ENCODE peak calls at places on chromosomes 16 and 17, in five cellular contexts. One of them, this sample, is unnamed.

GRCh38 chr17:8122923-8123694 is 797 bp downstream of the HES7 start:
- DNase-seq in kidney epithelial cell: no peak
- DNase-seq in BJ: no peak
- DNase-seq in mucosa of descending colon: no peak
- DNase-seq in adrenal gland: no peak
- DNase-seq in this sample: no peak

GRCh38 chr16:53946745-53947386 is 242.9 kb downstream of the FTO start:
- DNase-seq in BJ: no peak
- DNase-seq in mucosa of descending colon: peak; percentile 36
- DNase-seq in kidney epithelial cell: no peak
- DNase-seq in adrenal gland: no peak
- DNase-seq in this sample: no peak

GRCh38 chr17:14741516-14741915 is 440.6 kb downstream of the HS3ST3B1 start:
- DNase-seq in BJ: no peak
- DNase-seq in adrenal gland: no peak
- DNase-seq in kidney epithelial cell: no peak
- DNase-seq in mucosa of descending colon: no peak
- DNase-seq in this sample: no peak

GRCh38 chr17:15946611-15947120 is 1.7 kb downstream of the ADORA2B start:
- DNase-seq in kidney epithelial cell: no peak
- DNase-seq in mucosa of descending colon: peak; percentile 67
- DNase-seq in BJ: no peak
- DNase-seq in adrenal gland: no peak
- DNase-seq in this sample: no peak

GRCh38 chr16:11994187-11995119 is 17.9 kb downstream of the SNX29 start:
- DNase-seq in mucosa of descending colon: no peak
- DNase-seq in BJ: no peak
- DNase-seq in kidney epithelial cell: no peak
- DNase-seq in adrenal gland: peak; percentile 39
- DNase-seq in this sample: no peak

GRCh38 chr17:77308768-77309726 is 168.3 kb downstream of the SEC14L1 start:
- DNase-seq in kidney epithelial cell: no peak
- DNase-seq in mucosa of descending colon: no peak
- DNase-seq in adrenal gland: peak; percentile 67
- DNase-seq in BJ: peak; percentile 46
- DNase-seq in this sample: no peak

GRCh38 chr17:37176683-37177082 is 199.1 kb upstream of the C17orf78 start:
- DNase-seq in mucosa of descending colon: no peak
- DNase-seq in BJ: no peak
- DNase-seq in kidney epithelial cell: peak; percentile 61
- DNase-seq in adrenal gland: no peak
- DNase-seq in this sample: no peak

GRCh38 chr17:22703204-22703603 is 1010.9 kb downstream of the KCNJ18 start:
- DNase-seq in kidney epithelial cell: no peak
- DNase-seq in BJ: no peak
- DNase-seq in mucosa of descending colon: no peak
- DNase-seq in adrenal gland: no peak
- DNase-seq in this sample: no peak

GRCh38 chr16:67104061-67104460 is 5.7 kb upstream of the PHAF1 start:
- DNase-seq in kidney epithelial cell: no peak
- DNase-seq in mucosa of descending colon: no peak
- DNase-seq in adrenal gland: peak; percentile 42
- DNase-seq in BJ: no peak
- DNase-seq in this sample: no peak

GRCh38 chr17:55734128-55734781 is 11.6 kb upstream of the TMEM100 start:
- DNase-seq in adrenal gland: no peak
- DNase-seq in BJ: no peak
- DNase-seq in mucosa of descending colon: no peak
- DNase-seq in kidney epithelial cell: no peak
- DNase-seq in this sample: no peak

GRCh38 chr17:57109393-57110151 is 24.5 kb downstream of the AKAP1 start:
- DNase-seq in adrenal gland: no peak
- DNase-seq in BJ: no peak
- DNase-seq in kidney epithelial cell: no peak
- DNase-seq in mucosa of descending colon: peak; percentile 62
- DNase-seq in this sample: no peak

GRCh38 chr16:11658896-11659708 is 9.2 kb upstream of the SNN start:
- DNase-seq in mucosa of descending colon: no peak
- DNase-seq in kidney epithelial cell: no peak
- DNase-seq in BJ: no peak
- DNase-seq in adrenal gland: no peak
- DNase-seq in this sample: no peak

GRCh38 chr17:56939869-56940484 is 20.9 kb downstream of the COIL start:
- DNase-seq in mucosa of descending colon: no peak
- DNase-seq in adrenal gland: no peak
- DNase-seq in kidney epithelial cell: peak; percentile 12
- DNase-seq in BJ: no peak
- DNase-seq in this sample: peak; percentile 34

GRCh38 chr16:78478267-78478821 is 378.9 kb downstream of the WWOX start:
- DNase-seq in mucosa of descending colon: no peak
- DNase-seq in BJ: no peak
- DNase-seq in adrenal gland: no peak
- DNase-seq in kidney epithelial cell: no peak
- DNase-seq in this sample: no peak
- TF ChIP-seq CTCF in mucosa of descending colon: no peak
- TF ChIP-seq CTCF in BJ: no peak
- TF ChIP-seq CTCF in adrenal gland: peak; percentile 34
- TF ChIP-seq CTCF in kidney epithelial cell: peak; percentile 59
- TF ChIP-seq CTCF in this sample: no peak

GRCh38 chr16:19439483-19439882 is 21.8 kb downstream of the TMC5 start:
- DNase-seq in mucosa of descending colon: no peak
- DNase-seq in adrenal gland: no peak
- DNase-seq in kidney epithelial cell: no peak
- DNase-seq in BJ: no peak
- DNase-seq in this sample: no peak
- TF ChIP-seq CTCF in mucosa of descending colon: no peak
- TF ChIP-seq CTCF in adrenal gland: no peak
- TF ChIP-seq CTCF in kidney epithelial cell: no peak
- TF ChIP-seq CTCF in BJ: no peak
- TF ChIP-seq CTCF in this sample: no peak

GRCh38 chr16:25253322-25253721 is 4.3 kb downstream of the ZKSCAN2 start:
- DNase-seq in mucosa of descending colon: no peak
- DNase-seq in BJ: no peak
- DNase-seq in kidney epithelial cell: no peak
- DNase-seq in adrenal gland: no peak
- DNase-seq in this sample: no peak
- TF ChIP-seq CTCF in mucosa of descending colon: no peak
- TF ChIP-seq CTCF in BJ: no peak
- TF ChIP-seq CTCF in kidney epithelial cell: no peak
- TF ChIP-seq CTCF in adrenal gland: no peak
- TF ChIP-seq CTCF in this sample: no peak

DNA sequence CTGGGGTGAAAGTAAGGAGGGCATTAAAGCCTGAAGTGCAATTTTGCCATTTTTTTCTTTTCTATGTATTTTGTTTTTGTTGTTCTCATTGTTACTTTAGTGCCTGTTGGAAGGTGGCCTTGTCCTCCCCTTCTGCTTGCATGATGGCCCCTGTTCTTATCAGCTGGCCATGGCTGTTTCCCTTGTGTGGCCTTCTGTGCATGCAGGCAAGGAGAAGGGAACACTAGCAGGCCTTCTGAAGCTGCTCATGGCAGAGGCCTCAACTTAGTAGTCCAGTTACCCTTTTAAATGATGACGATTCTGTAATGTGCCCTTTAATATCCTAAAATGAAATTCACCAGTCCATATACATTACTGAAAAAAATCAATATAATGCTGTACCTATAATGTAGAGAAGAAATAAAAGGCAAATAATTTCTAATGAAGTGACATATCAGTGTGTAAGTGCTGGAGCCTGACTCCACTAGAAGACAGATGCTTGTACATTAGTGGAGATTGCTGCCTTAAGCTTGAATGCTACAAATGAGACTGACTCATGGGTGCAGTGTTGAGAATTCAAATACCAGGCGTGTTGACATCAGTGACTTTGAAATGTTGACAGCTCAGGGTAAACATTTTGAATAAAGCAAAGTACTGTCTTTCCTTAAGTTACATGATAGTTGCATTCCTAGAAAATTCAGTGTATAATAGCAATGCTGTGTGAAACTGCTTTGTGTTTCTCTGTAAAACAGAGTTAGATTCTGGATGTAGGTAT is 118.7 kb downstream of the SPECC1 start:
- DNase-seq in kidney epithelial cell: peak; percentile 4
- DNase-seq in BJ: peak; percentile 19
- DNase-seq in mucosa of descending colon: no peak
- DNase-seq in adrenal gland: no peak
- DNase-seq in this sample: no peak
- TF ChIP-seq CTCF in kidney epithelial cell: no peak
- TF ChIP-seq CTCF in BJ: no peak
- TF ChIP-seq CTCF in mucosa of descending colon: no peak
- TF ChIP-seq CTCF in adrenal gland: no peak
- TF ChIP-seq CTCF in this sample: no peak

DNA sequence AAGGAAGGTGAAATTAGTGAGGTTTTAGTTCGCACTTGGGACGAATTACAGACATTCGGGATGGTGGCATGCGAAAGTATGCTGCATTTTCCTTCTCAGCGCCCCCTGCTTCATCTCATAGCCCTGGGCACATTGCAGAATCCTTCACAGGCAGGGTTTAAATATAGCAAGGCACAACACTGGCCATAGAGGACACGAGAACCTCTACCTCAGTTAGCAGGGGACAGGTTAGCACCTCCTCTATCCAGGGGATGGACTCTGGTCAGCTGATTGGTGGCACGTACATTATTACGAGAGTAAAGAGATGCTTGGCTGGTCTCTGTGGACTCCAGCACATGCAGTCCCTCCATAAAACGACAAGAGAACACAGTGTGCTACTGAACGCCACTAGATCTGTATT is 47.5 kb downstream of the MAP2K6 start:
- DNase-seq in kidney epithelial cell: no peak
- DNase-seq in mucosa of descending colon: no peak
- DNase-seq in adrenal gland: no peak
- DNase-seq in BJ: no peak
- DNase-seq in this sample: no peak
- TF ChIP-seq CTCF in kidney epithelial cell: no peak
- TF ChIP-seq CTCF in mucosa of descending colon: no peak
- TF ChIP-seq CTCF in adrenal gland: no peak
- TF ChIP-seq CTCF in BJ: no peak
- TF ChIP-seq CTCF in this sample: no peak

DNA sequence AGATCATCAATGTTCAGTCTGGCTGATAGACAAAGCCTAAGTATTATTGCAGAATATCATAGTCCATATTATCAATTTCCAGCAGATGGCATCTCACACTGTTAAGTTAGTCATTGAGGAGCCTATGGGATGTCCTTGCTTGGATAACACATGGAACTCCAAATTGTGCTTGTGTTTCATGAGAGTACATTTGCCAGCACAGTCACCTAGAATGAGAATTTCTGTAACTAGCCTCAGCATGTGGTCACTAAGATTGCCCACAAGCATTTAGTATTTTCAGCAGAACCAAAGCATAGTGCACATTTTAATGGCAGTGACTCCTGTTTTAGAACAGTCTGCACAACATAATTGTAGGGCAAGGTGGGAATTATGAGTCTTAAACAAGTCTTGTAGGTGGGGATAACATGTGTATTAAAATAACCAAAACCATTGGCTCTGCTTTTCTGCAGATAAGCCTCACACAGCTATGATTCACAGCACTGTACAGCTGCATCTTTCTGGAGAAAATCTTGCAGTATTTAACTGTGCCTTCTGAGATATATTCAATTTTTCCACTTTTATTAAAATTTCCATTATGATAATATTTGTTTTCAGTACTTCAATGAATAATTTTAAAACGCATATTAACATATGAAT is 882.8 kb upstream of the SOX9 start:
- DNase-seq in adrenal gland: no peak
- DNase-seq in BJ: no peak
- DNase-seq in kidney epithelial cell: no peak
- DNase-seq in mucosa of descending colon: no peak
- DNase-seq in this sample: no peak
- TF ChIP-seq CTCF in adrenal gland: no peak
- TF ChIP-seq CTCF in BJ: peak; percentile 45
- TF ChIP-seq CTCF in kidney epithelial cell: peak; percentile 9
- TF ChIP-seq CTCF in mucosa of descending colon: no peak
- TF ChIP-seq CTCF in this sample: peak; percentile 50

GRCh38 chr17:76250141-76250540 is 9.8 kb upstream of the RNF157 start:
- DNase-seq in kidney epithelial cell: no peak
- DNase-seq in BJ: no peak
- DNase-seq in mucosa of descending colon: no peak
- DNase-seq in adrenal gland: no peak
- DNase-seq in this sample: no peak

GRCh38 chr17:76251478-76252039 is 11.3 kb upstream of the RNF157 start:
- DNase-seq in adrenal gland: no peak
- DNase-seq in kidney epithelial cell: no peak
- DNase-seq in mucosa of descending colon: no peak
- DNase-seq in BJ: no peak
- DNase-seq in this sample: no peak

GRCh38 chr17:76247304-76247703 is 7.0 kb upstream of the RNF157 start:
- DNase-seq in kidney epithelial cell: no peak
- DNase-seq in adrenal gland: no peak
- DNase-seq in mucosa of descending colon: no peak
- DNase-seq in BJ: no peak
- DNase-seq in this sample: no peak

GRCh38 chr17:76246080-76247066 is 6.1 kb upstream of the RNF157 start:
- DNase-seq in BJ: no peak
- DNase-seq in kidney epithelial cell: no peak
- DNase-seq in mucosa of descending colon: no peak
- DNase-seq in adrenal gland: no peak
- DNase-seq in this sample: no peak

GRCh38 chr17:76248013-76248782 is 7.9 kb upstream of the RNF157 start:
- DNase-seq in mucosa of descending colon: no peak
- DNase-seq in kidney epithelial cell: no peak
- DNase-seq in BJ: no peak
- DNase-seq in adrenal gland: no peak
- DNase-seq in this sample: no peak
- TF ChIP-seq CTCF in mucosa of descending colon: no peak
- TF ChIP-seq CTCF in kidney epithelial cell: peak; percentile 17
- TF ChIP-seq CTCF in BJ: no peak
- TF ChIP-seq CTCF in adrenal gland: no peak
- TF ChIP-seq CTCF in this sample: peak; percentile 30

DNA sequence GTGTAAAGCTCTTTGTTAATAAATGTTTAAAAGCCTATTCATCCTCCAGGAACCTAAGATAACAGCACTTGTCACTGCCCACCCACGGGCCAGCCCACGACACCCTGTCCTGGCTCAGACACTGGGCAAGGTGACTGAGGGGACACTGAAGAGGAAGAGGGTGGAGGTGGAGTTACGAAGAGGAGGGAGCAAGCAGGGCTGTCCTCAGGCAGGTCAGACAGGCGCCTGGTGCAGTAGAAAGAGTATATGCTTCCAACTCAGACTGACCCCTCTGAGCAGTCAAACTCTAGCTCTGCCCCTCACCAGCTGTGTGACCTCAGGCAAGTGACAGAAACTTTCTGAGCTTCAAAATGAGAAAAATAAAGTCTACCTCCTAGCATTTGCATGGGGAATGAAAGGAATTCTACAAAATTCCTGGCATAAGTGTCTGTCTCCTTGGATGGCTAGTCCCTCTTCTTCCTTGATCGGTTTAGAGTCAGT is 22.8 kb downstream of the TEX2 start:
- DNase-seq in adrenal gland: peak; percentile 27
- DNase-seq in BJ: no peak
- DNase-seq in kidney epithelial cell: no peak
- DNase-seq in mucosa of descending colon: no peak
- DNase-seq in this sample: no peak
- TF ChIP-seq CTCF in adrenal gland: peak; percentile 49
- TF ChIP-seq CTCF in BJ: peak; percentile 43
- TF ChIP-seq CTCF in kidney epithelial cell: peak; percentile 4
- TF ChIP-seq CTCF in mucosa of descending colon: no peak
- TF ChIP-seq CTCF in this sample: no peak